ENCODE peak calls at places on chromosomes 3 and 15, in five cellular contexts. Q is fibroblast of lung, O is PC-9, L is cardiac muscle cell, Z is Peyer's patch. U is an unnamed sample. For H3K4me1, the result is how much of the 10 kb centered on the place peaks cover.

GRCh38 chr3:17213102-17213501 is 328.3 kb downstream of the PLCL2 start:
- DNase-seq in Z (no peak), L (no peak), O (no peak), Q (peak), U (no peak)

GRCh38 chr15:81962438-81962837 is 83.4 kb downstream of the MEX3B start:
- DNase-seq in Q (no peak), O (no peak), Z (no peak), L (no peak), U (no peak)

GRCh38 chr3:25080461-25080860 is 347.6 kb upstream of the RARB start:
- DNase-seq in O (no peak), Q (peak), Z (no peak), L (no peak), U (no peak)

GRCh38 chr3:82085811-82086475 is 324.5 kb upstream of the GBE1 start:
- DNase-seq in L (no peak), O (no peak), Z (no peak), Q (peak), U (no peak)

GRCh38 chr3:58177747-58178527 is 32.8 kb downstream of the DNASE1L3 start:
- DNase-seq in Z (peak), Q (peak), L (peak), O (peak), U (peak)

GRCh38 chr3:5476403-5476802 is 288.9 kb downstream of the EDEM1 start:
- DNase-seq in L (no peak), Z (no peak), O (no peak), Q (no peak), U (no peak)

GRCh38 chr3:38587548-38588131 is 61.8 kb downstream of the SCN5A start:
- DNase-seq in Z (peak), L (no peak), Q (no peak), O (no peak), U (no peak)

GRCh38 chr3:126959921-126960603 is 22.9 kb upstream of the PLXNA1 start:
- DNase-seq in Q (peak), Z (peak), O (peak), L (no peak), U (peak)

GRCh38 chr3:147945968-147946519 is 536.9 kb downstream of the ZIC1 start:
- DNase-seq in Z (no peak), Q (peak), L (peak), O (peak), U (no peak)

GRCh38 chr3:192409838-192410683 is 317.3 kb downstream of the FGF12 start:
- DNase-seq in Q (peak), Z (no peak), O (peak), L (peak), U (peak)

GRCh38 chr15:76752549-76752948 is 152.6 kb downstream of the SCAPER start:
- DNase-seq in Z (no peak), O (no peak), L (no peak), Q (no peak), U (no peak)

DNA sequence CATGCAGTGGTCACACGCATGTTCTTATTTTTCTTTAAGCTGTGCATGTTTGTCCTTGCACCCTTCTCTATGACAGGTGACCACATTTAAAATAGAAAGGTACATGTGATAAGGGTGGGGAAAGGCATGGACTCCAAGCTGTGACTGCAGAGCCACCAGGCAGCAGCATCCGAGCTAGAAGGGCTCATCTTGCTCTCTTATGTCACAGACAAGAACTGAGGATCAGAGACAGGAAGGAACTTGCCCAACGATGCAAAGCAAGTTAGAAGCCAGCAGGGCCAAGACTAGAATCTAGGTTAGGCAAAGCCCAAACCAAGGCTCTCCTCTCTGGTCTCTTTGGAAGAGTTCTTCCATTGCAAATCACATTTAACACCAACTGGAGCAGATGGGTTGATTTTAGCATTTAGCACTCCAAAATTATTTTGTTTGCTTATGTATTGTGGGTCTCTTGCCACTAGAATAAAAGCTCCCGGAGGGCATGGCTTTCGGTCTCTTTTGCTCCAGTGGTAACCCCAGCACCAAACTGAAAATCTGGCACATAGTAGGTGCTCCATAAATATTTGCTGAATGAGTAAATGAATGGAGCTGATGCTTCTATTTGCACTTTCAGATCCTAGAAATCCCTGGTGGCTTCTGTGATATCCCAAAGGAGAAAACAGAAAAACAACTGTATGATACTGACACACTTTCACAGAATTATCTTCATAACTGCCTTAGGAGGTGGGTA is 84.3 kb downstream of the IQSEC1 start:
- DNase-seq in O (no peak), Q (no peak), L (no peak), Z (no peak), U (no peak)
- H3K4me1 ChIP-seq in O (under half), Q (under half), L (under half), Z (under half), U (under half)

GRCh38 chr3:78880588-78881461 is 887.0 kb downstream of the ROBO1 start:
- DNase-seq in O (no peak), Q (no peak), Z (no peak), L (no peak), U (no peak)
- H3K27ac ChIP-seq in O (no peak), Q (no peak), Z (no peak), L (peak), U (no peak)

DNA sequence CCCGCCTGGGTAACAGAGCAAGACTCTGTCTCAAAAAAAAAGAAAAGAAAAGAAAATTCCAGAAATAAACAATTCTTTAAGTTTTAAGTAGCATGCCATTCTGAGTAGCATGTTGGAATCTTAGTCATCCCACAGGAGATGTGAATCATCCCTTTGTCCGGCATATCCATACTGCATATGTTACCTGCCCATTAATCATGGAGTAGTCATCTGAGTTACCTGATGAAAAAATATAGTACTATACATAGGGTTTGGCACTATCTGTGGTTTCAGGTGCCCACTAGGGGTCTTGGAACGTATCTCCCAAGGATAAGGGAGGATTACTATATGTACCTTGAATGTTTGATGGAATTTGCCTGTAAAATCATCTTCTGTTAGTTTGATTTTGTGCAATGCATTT is 6.3 kb upstream of the CCR4 start:
- DNase-seq in Q (no peak), Z (no peak), O (no peak), L (no peak), U (no peak)
- TF ChIP-seq CTCF in Q (no peak), Z (no peak), O (no peak), L (no peak), U (no peak)

GRCh38 chr3:136187868-136188267 is 8.3 kb downstream of the MSL2 start:
- DNase-seq in Q (no peak), O (no peak), L (no peak), Z (no peak), U (no peak)

GRCh38 chr3:136186330-136186729 is 9.8 kb downstream of the MSL2 start:
- DNase-seq in Z (peak), Q (no peak), L (no peak), O (peak), U (no peak)

GRCh38 chr3:136189859-136190617 is 6.1 kb downstream of the MSL2 start:
- DNase-seq in Z (no peak), O (no peak), L (no peak), Q (no peak), U (no peak)

GRCh38 chr3:136186850-136187249 is 9.3 kb downstream of the MSL2 start:
- DNase-seq in Z (no peak), Q (no peak), L (no peak), O (no peak), U (no peak)

GRCh38 chr3:136189043-136189442 is 7.1 kb downstream of the MSL2 start:
- DNase-seq in O (no peak), Q (no peak), L (no peak), Z (no peak), U (no peak)
- H3K4me1 ChIP-seq in O (half or more), Q (under half), L (under half), Z (under half), U (half or more)

DNA sequence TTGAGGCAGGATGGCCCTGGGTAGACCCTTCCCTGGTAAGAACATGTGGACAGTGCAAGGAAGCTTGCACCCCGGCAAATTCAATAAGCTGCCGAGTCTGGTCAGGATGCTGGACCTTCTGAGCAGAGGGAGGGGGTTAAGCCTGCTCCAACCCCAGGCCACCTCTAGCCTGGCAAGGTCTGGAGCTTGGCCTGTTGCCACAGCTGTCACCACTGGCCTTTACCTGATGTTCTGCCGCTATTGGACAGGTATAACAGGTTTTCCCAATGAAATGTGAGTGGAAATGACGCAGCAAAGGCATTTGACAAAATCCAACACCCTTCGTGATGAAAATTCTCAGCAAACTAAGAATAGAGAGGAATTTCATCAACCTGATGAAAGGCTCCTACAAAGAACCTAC is 699 bp upstream of the MESP1 start:
- DNase-seq in O (peak), Z (no peak), L (no peak), Q (no peak), U (no peak)
- H3K27ac ChIP-seq in O (peak), Z (no peak), L (no peak), Q (no peak), U (no peak)

GRCh38 chr15:70417536-70417935 is 319.8 kb upstream of the TLE3 start:
- DNase-seq in Z (no peak), O (no peak), L (peak), Q (no peak), U (no peak)
- TF ChIP-seq CTCF in Z (no peak), O (no peak), L (no peak), Q (no peak), U (no peak)

GRCh38 chr3:50478671-50479070 is 24.8 kb downstream of the CACNA2D2 start:
- DNase-seq in L (no peak), O (no peak), Q (no peak), Z (no peak), U (no peak)

GRCh38 chr3:50479523-50479922 is 23.9 kb downstream of the CACNA2D2 start:
- DNase-seq in L (no peak), Q (no peak), Z (no peak), O (no peak), U (no peak)

GRCh38 chr3:50481992-50482391 is 21.4 kb downstream of the CACNA2D2 start:
- DNase-seq in Q (no peak), L (peak), Z (no peak), O (no peak), U (peak)

GRCh38 chr3:50478051-50478450 is 25.4 kb downstream of the CACNA2D2 start:
- DNase-seq in L (no peak), Q (no peak), O (no peak), Z (no peak), U (no peak)

GRCh38 chr3:50480471-50480870 is 23.0 kb downstream of the CACNA2D2 start:
- DNase-seq in Z (no peak), L (no peak), O (no peak), Q (no peak), U (no peak)
- H3K4me1 ChIP-seq in Z (under half), L (under half), O (under half), Q (under half), U (under half)

GRCh38 chr3:107826727-107827126 is 264.1 kb downstream of the CD47 start:
- DNase-seq in Q (no peak), O (no peak), Z (no peak), L (no peak), U (no peak)

GRCh38 chr3:107829185-107829584 is 261.6 kb downstream of the CD47 start:
- DNase-seq in O (no peak), Z (no peak), L (no peak), Q (no peak), U (no peak)

GRCh38 chr3:107822308-107822707 is 268.5 kb downstream of the CD47 start:
- DNase-seq in O (no peak), L (peak), Z (no peak), Q (no peak), U (no peak)

GRCh38 chr3:107824822-107825371 is 265.9 kb downstream of the CD47 start:
- DNase-seq in O (no peak), Z (no peak), Q (no peak), L (peak), U (no peak)

DNA sequence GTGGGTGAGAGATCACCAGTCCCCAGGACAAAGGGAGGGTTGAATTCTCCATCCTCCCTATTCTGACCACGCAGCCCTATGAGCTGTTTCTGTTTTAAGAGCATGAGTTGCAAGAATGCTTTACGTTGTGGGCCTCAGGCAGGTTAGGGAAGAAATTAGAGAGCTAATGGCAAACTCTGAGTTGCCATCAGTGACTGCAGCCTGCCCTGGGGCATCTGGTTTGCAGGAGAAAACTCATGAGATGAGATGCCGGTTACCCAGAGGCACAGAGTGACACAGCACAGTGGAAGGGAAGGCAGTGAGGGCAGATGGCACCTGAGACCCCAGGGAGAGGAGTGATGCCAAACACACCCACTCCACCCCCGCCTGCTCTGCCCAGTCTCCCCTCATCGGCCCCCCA is 265.3 kb downstream of the CD47 start:
- DNase-seq in Q (no peak), O (no peak), L (no peak), Z (no peak), U (no peak)
- H3K27ac ChIP-seq in Q (no peak), O (no peak), L (no peak), Z (no peak), U (no peak)

DNA sequence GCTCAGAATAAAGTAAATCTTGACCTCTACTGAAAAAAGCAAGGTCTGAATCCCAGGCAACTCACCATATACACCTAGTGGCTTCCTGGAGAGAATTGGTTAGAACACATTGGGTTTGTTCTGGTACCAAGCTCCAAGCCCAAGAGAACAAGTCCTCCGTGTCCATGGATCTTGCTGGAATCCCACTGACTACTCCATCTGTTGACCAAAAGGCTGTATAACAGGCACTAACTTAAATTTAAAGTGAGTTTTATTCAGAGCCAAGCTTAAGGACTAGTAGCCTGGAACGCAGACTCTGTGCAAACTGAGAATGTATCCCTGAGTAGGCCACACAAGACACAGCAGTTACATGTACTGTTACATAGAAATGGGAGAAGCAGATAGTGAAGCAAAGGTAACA is 342.1 kb upstream of the LRRC3B start:
- DNase-seq in O (no peak), Q (no peak), L (peak), Z (no peak), U (no peak)
- TF ChIP-seq CTCF in O (peak), Q (no peak), L (no peak), Z (no peak), U (no peak)

U was measured in left lung.